ENCODE peak calls at places on chromosomes 1 and 21, in four cellular contexts. Z, W, Q and G are unnamed samples.

GRCh38 chr1:184422490-184423233 is 35.8 kb downstream of the C1orf21 start:
- DNase-seq in Z (no peak), W (no peak), Q (no peak), G (no peak)

GRCh38 chr1:228471762-228472398 is 15.3 kb upstream of the RNF187 start:
- DNase-seq in Z (peak), W (peak), Q (no peak), G (peak)

GRCh38 chr1:60118119-60118518 is 44.5 kb upstream of the C1orf87 start:
- DNase-seq in Q (no peak), Z (no peak), W (no peak), G (no peak)

GRCh38 chr1:200180821-200181220 is 153.3 kb downstream of the NR5A2 start:
- DNase-seq in Z (no peak), Q (no peak), W (no peak), G (no peak)

GRCh38 chr1:172775598-172776570 is 117.0 kb downstream of the FASLG start:
- DNase-seq in Z (no peak), W (no peak), Q (no peak), G (no peak)

GRCh38 chr21:28283652-28284490 is 708.8 kb downstream of the LTN1 start:
- DNase-seq in Z (peak), W (peak), Q (no peak), G (no peak)

GRCh38 chr1:6700853-6701436 is 671 bp downstream of the DNAJC11 start:
- DNase-seq in W (no peak), Q (no peak), Z (no peak), G (peak)

GRCh38 chr1:74505133-74505532 is 7.3 kb downstream of the LRRC53 start:
- DNase-seq in Z (peak), Q (no peak), W (no peak), G (no peak)

GRCh38 chr1:66778969-66779368 is 22.1 kb downstream of the INSL5 start:
- DNase-seq in W (no peak), Q (no peak), Z (no peak), G (no peak)

GRCh38 chr1:205458777-205459566 is 3.1 kb upstream of the BLACAT1 start:
- DNase-seq in W (peak), Z (no peak), Q (no peak), G (peak)
- TF ChIP-seq NFIC in W (no peak), Z (no peak), Q (no peak), G (no peak)

GRCh38 chr1:3773572-3774502 is 1.3 kb downstream of the SMIM1 start:
- DNase-seq in W (peak), Q (no peak), Z (no peak), G (peak)

GRCh38 chr1:3770047-3770765 is 2.3 kb upstream of the SMIM1 start:
- DNase-seq in Z (no peak), W (no peak), Q (no peak), G (no peak)

GRCh38 chr1:3771108-3772026 is 1.2 kb upstream of the SMIM1 start:
- DNase-seq in Z (peak), W (peak), Q (no peak), G (peak)

GRCh38 chr1:3772715-3773571 is at the start of gene SMIM1:
- DNase-seq in Z (no peak), W (peak), Q (no peak), G (no peak)

GRCh38 chr1:3772027-3772714 is 378 bp upstream of the SMIM1 start:
- DNase-seq in Q (no peak), Z (peak), W (peak), G (peak)
- TF ChIP-seq NFIC in Q (no peak), Z (no peak), W (no peak), G (peak)

GRCh38 chr1:18091660-18092446 is 15.7 kb upstream of the IGSF21 start:
- DNase-seq in W (no peak), Z (no peak), Q (no peak), G (no peak)
- TF ChIP-seq NFIC in W (no peak), Z (no peak), Q (no peak), G (no peak)

DNA sequence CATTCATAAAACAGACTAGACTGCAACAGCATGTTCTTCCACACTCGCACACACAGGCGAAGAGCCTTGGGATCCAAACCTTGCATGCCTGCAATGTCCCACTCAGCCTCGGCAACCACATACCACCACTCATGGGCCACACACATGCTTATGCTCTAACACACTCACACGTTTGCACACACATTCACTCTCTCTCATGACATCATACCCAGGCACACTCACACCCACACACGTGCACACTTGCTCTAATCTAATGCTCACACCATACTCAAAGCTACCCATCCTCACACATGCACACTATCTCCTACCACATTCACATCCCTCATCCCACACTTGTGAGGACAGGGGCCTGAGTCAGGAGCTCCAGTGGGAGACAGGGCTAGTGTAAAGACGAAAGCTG is 50.3 kb downstream of the GRIK3 start:
- DNase-seq in Q (no peak), Z (no peak), W (no peak), G (no peak)
- TF ChIP-seq NFIC in Q (no peak), Z (no peak), W (no peak), G (no peak)

DNA sequence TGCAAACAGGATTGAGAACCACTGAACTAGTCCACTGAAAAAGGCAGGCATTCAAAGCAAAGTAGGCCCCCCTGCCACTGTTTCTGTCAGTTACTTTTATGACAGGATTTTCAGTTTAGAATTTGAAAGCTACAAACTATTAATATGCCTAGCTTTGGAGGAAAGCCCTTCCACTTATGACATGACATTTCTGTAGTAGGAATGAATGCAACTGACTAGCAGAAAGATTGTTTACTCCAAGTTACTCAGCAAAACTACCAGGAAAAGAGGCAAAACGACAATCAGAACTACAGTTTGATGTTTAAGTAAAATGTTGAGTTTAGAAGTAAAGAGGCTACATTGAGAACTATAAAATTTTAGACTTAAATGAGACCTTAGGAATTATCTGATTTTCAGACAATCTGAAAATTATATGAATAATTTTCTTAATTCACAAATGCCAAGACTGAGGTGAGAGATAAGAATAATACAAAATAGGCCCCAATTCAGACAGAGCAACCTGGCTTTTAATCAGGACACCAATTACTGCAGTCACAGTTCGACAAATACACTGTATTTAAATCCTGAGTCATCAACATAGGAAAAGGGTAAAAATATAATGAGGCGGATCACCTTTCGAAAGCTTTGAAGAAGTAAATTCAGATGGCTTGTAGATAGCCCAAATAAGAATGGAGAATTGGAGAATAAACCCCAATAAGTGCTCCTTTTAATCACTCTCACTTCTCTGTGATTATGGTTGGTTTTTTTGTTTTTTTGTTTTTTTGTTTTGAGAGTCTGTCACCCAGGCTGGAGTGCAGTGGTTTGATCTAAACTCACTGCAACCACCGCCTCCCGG is 2.2 kb downstream of the PRKAB2 start:
- DNase-seq in Z (no peak), Q (no peak), W (no peak), G (peak)
- TF ChIP-seq NFIC in Z (no peak), Q (no peak), W (no peak), G (no peak)

DNA sequence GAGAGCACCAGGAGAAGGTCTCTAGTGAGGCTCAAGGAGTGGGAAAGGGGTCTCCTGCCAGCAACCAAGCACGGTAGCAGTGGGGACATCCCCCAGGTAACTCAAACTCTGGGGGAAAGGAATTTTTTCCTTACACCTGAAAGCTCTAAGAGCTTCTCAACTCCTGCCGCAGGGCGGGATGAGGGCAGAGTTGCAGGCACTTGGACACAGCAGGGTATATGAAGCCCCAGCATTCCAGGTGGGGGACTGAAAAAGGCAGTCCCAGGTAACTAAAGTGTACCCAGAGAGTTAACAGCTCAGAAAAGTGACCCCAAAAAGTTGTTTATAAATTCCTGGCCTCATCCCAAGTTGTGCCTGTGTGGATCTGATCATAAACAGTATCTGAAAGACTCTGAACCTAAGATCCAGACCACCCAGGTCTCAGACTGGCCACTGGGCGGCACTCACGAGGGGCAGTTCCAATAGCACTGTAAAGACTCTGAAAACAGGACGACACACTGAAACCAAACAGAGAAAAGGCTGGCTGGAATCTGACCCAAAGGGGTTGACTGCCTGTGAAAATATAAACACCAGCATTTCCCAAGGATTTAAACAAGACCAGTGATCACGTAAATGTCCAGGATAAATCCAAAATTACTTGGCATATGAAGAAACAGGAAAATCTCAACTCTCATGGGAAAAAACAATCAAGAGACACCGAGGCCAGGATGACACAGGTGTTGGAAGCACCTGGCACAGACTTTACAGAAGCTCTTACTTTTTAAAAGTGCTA is 47.5 kb downstream of the HSF2BP start:
- DNase-seq in W (peak), Z (peak), Q (no peak), G (peak)
- TF ChIP-seq NFIC in W (no peak), Z (peak), Q (no peak), G (peak)

GRCh38 chr1:86778510-86779218 is 74.3 kb downstream of the SH3GLB1 start:
- DNase-seq in Z (no peak), Q (no peak), W (no peak), G (peak)
- TF ChIP-seq NFIC in Z (peak), Q (no peak), W (no peak), G (no peak)

DNA sequence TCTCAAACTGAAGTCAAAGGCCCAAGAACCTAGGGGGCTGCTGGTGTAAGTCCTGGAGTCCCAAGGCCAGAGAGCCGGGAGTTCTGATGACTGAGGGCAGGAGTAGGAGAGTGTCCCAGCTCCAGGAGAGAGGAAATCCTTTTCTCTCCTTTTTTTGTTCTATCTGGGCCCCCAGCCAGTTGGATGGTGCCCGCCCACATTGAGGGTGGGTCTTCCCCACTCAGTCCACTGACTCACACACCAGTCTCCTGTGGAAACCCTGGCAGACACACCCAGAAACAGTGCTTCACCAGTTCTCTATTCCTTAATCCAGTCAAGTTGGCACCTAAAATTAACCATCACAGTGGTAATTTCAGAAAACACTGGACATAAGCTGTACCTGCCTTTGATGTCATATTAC is 12.7 kb upstream of the WDR26 start:
- DNase-seq in Q (no peak), W (no peak), Z (no peak), G (no peak)
- TF ChIP-seq NFIC in Q (no peak), W (no peak), Z (peak), G (no peak)

DNA sequence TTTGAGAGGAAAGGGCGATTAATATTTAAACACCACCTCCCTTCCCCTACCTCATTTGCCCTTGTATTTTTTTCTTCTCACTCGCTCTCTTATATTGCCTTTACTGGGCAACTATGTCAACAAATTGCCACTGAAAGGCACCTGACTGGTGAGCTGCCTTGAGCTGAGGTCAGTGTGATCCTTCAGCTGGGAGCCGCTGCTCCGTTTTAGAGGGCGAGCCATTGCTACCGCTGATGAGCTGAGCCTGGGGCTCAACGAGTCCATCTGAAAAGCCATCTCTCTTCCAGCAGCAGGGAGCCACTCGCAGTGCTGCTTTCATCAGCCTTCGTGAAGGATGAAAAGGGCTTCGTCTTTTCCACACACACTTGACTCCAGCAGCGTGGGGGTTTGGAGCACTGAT is 108.0 kb upstream of the KIF26B start:
- DNase-seq in W (no peak), Q (no peak), Z (no peak), G (no peak)
- TF ChIP-seq NFIC in W (no peak), Q (no peak), Z (no peak), G (no peak)